ENCODE peak calls at places on chromosomes 1 and 21, in six cellular contexts. A, X, B, E, W and Z are unnamed samples.

GRCh38 chr1:34796990-34797389 is 4.2 kb downstream of the GJA4 start:
- DNase-seq in A (no peak), X (no peak), B (no peak), E (no peak), W (no peak), Z (no peak)

GRCh38 chr1:211638723-211639122 is 36.7 kb downstream of the NEK2 start:
- DNase-seq in A (no peak), X (no peak), B (no peak), E (no peak), W (no peak), Z (no peak)

GRCh38 chr1:7296968-7297367 is 474.1 kb upstream of the VAMP3 start:
- DNase-seq in A (no peak), X (no peak), B (no peak), E (no peak), W (no peak), Z (no peak)

GRCh38 chr1:17696417-17697301 is 58.5 kb upstream of the ACTL8 start:
- DNase-seq in A (peak), X (no peak), B (peak), E (no peak), W (peak), Z (no peak)

GRCh38 chr21:34612557-34612956 is 2.4 kb downstream of the RCAN1 start:
- DNase-seq in A (no peak), X (no peak), B (no peak), E (no peak), W (no peak), Z (no peak)

GRCh38 chr21:17660862-17661261 is 48.2 kb upstream of the BTG3 start:
- DNase-seq in A (no peak), X (no peak), B (no peak), E (no peak), W (no peak), Z (no peak)

GRCh38 chr1:199546323-199546722 is 481.2 kb upstream of the NR5A2 start:
- DNase-seq in A (peak), X (no peak), B (peak), E (no peak), W (no peak), Z (no peak)

GRCh38 chr1:2097386-2098300 is 47.4 kb downstream of the PRKCZ start:
- DNase-seq in A (peak), X (no peak), B (peak), E (no peak), W (no peak), Z (no peak)

GRCh38 chr1:37931148-37931492 is 15.7 kb downstream of the INPP5B start:
- DNase-seq in A (no peak), X (no peak), B (no peak), E (no peak), W (no peak), Z (no peak)

GRCh38 chr1:109762821-109763645 is 690 bp downstream of the EPS8L3 start:
- DNase-seq in A (peak), X (no peak), B (no peak), E (no peak), W (no peak), Z (no peak)

GRCh38 chr1:41882068-41882477 is 36.6 kb downstream of the HIVEP3 start:
- DNase-seq in A (no peak), X (no peak), B (no peak), E (peak), W (no peak), Z (no peak)

GRCh38 chr1:53346007-53346813 is 18.3 kb upstream of the LRP8 start:
- DNase-seq in A (no peak), X (no peak), B (no peak), E (no peak), W (no peak), Z (no peak)

GRCh38 chr21:41678944-41679343 is 87.9 kb downstream of the RIPK4 start:
- DNase-seq in A (peak), X (no peak), B (peak), E (peak), W (no peak), Z (peak)

GRCh38 chr1:214454619-214455396 is 96.6 kb downstream of the PTPN14 start:
- DNase-seq in A (peak), X (no peak), B (peak), E (no peak), W (no peak), Z (no peak)

GRCh38 chr1:177913762-177914540 is 55.9 kb downstream of the SEC16B start:
- DNase-seq in A (peak), X (no peak), B (peak), E (no peak), W (peak), Z (no peak)

GRCh38 chr1:36359911-36360310 is 25.8 kb downstream of the STK40 start:
- DNase-seq in A (peak), X (no peak), B (peak), E (no peak), W (no peak), Z (no peak)

GRCh38 chr1:30334767-30335166 is 388.6 kb downstream of the MATN1 start:
- DNase-seq in A (no peak), X (no peak), B (no peak), E (no peak), W (no peak), Z (no peak)

GRCh38 chr1:75131593-75132420 is 2.4 kb upstream of the LHX8 start:
- DNase-seq in A (no peak), X (no peak), B (no peak), E (no peak), W (no peak), Z (no peak)

GRCh38 chr1:163046071-163046470 is 23.1 kb upstream of the RGS4 start:
- DNase-seq in A (peak), X (no peak), B (peak), E (no peak), W (no peak), Z (no peak)

GRCh38 chr1:76238094-76238551 is 163.6 kb downstream of the ST6GALNAC3 start:
- DNase-seq in A (no peak), X (no peak), B (no peak), E (no peak), W (no peak), Z (no peak)

GRCh38 chr1:53367503-53368313 is 39.8 kb upstream of the LRP8 start:
- DNase-seq in A (no peak), X (no peak), B (no peak), E (no peak), W (no peak), Z (no peak)

GRCh38 chr1:7533006-7533405 is 238.1 kb upstream of the VAMP3 start:
- DNase-seq in A (no peak), X (no peak), B (no peak), E (no peak), W (no peak), Z (no peak)

GRCh38 chr1:221800831-221801610 is 59.1 kb upstream of the DUSP10 start:
- DNase-seq in A (no peak), X (no peak), B (no peak), E (no peak), W (no peak), Z (no peak)

GRCh38 chr1:222798111-222798510 is 16.7 kb upstream of the DISP1 start:
- DNase-seq in A (peak), X (no peak), B (peak), E (no peak), W (no peak), Z (no peak)

GRCh38 chr1:4638347-4638734 is 16.1 kb upstream of the AJAP1 start:
- DNase-seq in A (no peak), X (no peak), B (peak), E (no peak), W (no peak), Z (no peak)